ENCODE peak calls at places on chromosome 5, in ten cellular contexts. One of them, this sample, is unnamed.

GRCh38 chr5:2175842-2176404 is 293.2 kb upstream of the IRX4 start:
- DNase-seq in HCEC 1CT: no peak
- DNase-seq in stimulated activated effector memory CD8-positive, alpha-beta T cell treated with anti-CD3 and anti-CD28 coated beads, Interleukin-12 subunit alpha, Interleukin-12 subunit beta, amount 100 ng/mL, for 72 hours: no peak
- DNase-seq in glutamatergic neuron: no peak
- DNase-seq in activated naive CD4-positive, alpha-beta T cell treated with Interleukin-2 at 50 U/mL for 16 hours: no peak
- DNase-seq in choroid plexus epithelial cell: no peak
- DNase-seq in fibroblast of lung: no peak
- DNase-seq in NCI-H2107: no peak
- DNase-seq in fibroblast of mammary gland: no peak
- DNase-seq in T follicular helper cell: no peak
- DNase-seq in this sample: no peak

GRCh38 chr5:162256711-162257110 is 189.1 kb downstream of the GABRG2 start:
- DNase-seq in glutamatergic neuron: no peak
- DNase-seq in choroid plexus epithelial cell: no peak
- DNase-seq in fibroblast of lung: no peak
- DNase-seq in NCI-H2107: no peak
- DNase-seq in HCEC 1CT: no peak
- DNase-seq in activated naive CD4-positive, alpha-beta T cell treated with Interleukin-2 at 50 U/mL for 16 hours: no peak
- DNase-seq in T follicular helper cell: no peak
- DNase-seq in fibroblast of mammary gland: no peak
- DNase-seq in stimulated activated effector memory CD8-positive, alpha-beta T cell treated with anti-CD3 and anti-CD28 coated beads, Interleukin-12 subunit alpha, Interleukin-12 subunit beta, amount 100 ng/mL, for 72 hours: no peak
- DNase-seq in this sample: no peak

GRCh38 chr5:148474025-148474511 is 90.3 kb downstream of the FBXO38 start:
- DNase-seq in NCI-H2107: no peak
- DNase-seq in activated naive CD4-positive, alpha-beta T cell treated with Interleukin-2 at 50 U/mL for 16 hours: no peak
- DNase-seq in glutamatergic neuron: no peak
- DNase-seq in T follicular helper cell: no peak
- DNase-seq in fibroblast of lung: peak; percentile 83
- DNase-seq in fibroblast of mammary gland: peak; percentile 76
- DNase-seq in stimulated activated effector memory CD8-positive, alpha-beta T cell treated with anti-CD3 and anti-CD28 coated beads, Interleukin-12 subunit alpha, Interleukin-12 subunit beta, amount 100 ng/mL, for 72 hours: no peak
- DNase-seq in HCEC 1CT: no peak
- DNase-seq in choroid plexus epithelial cell: peak; percentile 12
- DNase-seq in this sample: no peak

GRCh38 chr5:42811591-42812392 is at the start of gene SELENOP:
- DNase-seq in stimulated activated effector memory CD8-positive, alpha-beta T cell treated with anti-CD3 and anti-CD28 coated beads, Interleukin-12 subunit alpha, Interleukin-12 subunit beta, amount 100 ng/mL, for 72 hours: no peak
- DNase-seq in fibroblast of mammary gland: peak; percentile 60
- DNase-seq in HCEC 1CT: peak; percentile 50
- DNase-seq in NCI-H2107: peak; percentile 61
- DNase-seq in choroid plexus epithelial cell: peak; percentile 84
- DNase-seq in T follicular helper cell: no peak
- DNase-seq in activated naive CD4-positive, alpha-beta T cell treated with Interleukin-2 at 50 U/mL for 16 hours: no peak
- DNase-seq in fibroblast of lung: no peak
- DNase-seq in glutamatergic neuron: no peak
- DNase-seq in this sample: no peak

GRCh38 chr5:121424976-121425375 is 426.7 kb upstream of the FTMT start:
- DNase-seq in fibroblast of lung: no peak
- DNase-seq in fibroblast of mammary gland: no peak
- DNase-seq in NCI-H2107: no peak
- DNase-seq in T follicular helper cell: no peak
- DNase-seq in glutamatergic neuron: peak; percentile 18
- DNase-seq in choroid plexus epithelial cell: no peak
- DNase-seq in stimulated activated effector memory CD8-positive, alpha-beta T cell treated with anti-CD3 and anti-CD28 coated beads, Interleukin-12 subunit alpha, Interleukin-12 subunit beta, amount 100 ng/mL, for 72 hours: no peak
- DNase-seq in activated naive CD4-positive, alpha-beta T cell treated with Interleukin-2 at 50 U/mL for 16 hours: no peak
- DNase-seq in HCEC 1CT: no peak
- DNase-seq in this sample: no peak

GRCh38 chr5:151581841-151582583 is 9.1 kb downstream of the FAT2 start:
- DNase-seq in choroid plexus epithelial cell: no peak
- DNase-seq in NCI-H2107: no peak
- DNase-seq in fibroblast of mammary gland: no peak
- DNase-seq in stimulated activated effector memory CD8-positive, alpha-beta T cell treated with anti-CD3 and anti-CD28 coated beads, Interleukin-12 subunit alpha, Interleukin-12 subunit beta, amount 100 ng/mL, for 72 hours: no peak
- DNase-seq in fibroblast of lung: no peak
- DNase-seq in HCEC 1CT: no peak
- DNase-seq in glutamatergic neuron: peak; percentile 32
- DNase-seq in T follicular helper cell: no peak
- DNase-seq in activated naive CD4-positive, alpha-beta T cell treated with Interleukin-2 at 50 U/mL for 16 hours: no peak
- DNase-seq in this sample: no peak

GRCh38 chr5:38078161-38078560 is 180.2 kb upstream of the EGFLAM start:
- DNase-seq in fibroblast of mammary gland: peak; percentile 24
- DNase-seq in fibroblast of lung: peak; percentile 51
- DNase-seq in NCI-H2107: no peak
- DNase-seq in choroid plexus epithelial cell: peak; percentile 32
- DNase-seq in T follicular helper cell: no peak
- DNase-seq in stimulated activated effector memory CD8-positive, alpha-beta T cell treated with anti-CD3 and anti-CD28 coated beads, Interleukin-12 subunit alpha, Interleukin-12 subunit beta, amount 100 ng/mL, for 72 hours: no peak
- DNase-seq in activated naive CD4-positive, alpha-beta T cell treated with Interleukin-2 at 50 U/mL for 16 hours: no peak
- DNase-seq in glutamatergic neuron: no peak
- DNase-seq in HCEC 1CT: no peak
- DNase-seq in this sample: no peak

GRCh38 chr5:9644630-9645029 is 14.5 kb upstream of the TAS2R1 start:
- DNase-seq in choroid plexus epithelial cell: no peak
- DNase-seq in HCEC 1CT: no peak
- DNase-seq in glutamatergic neuron: no peak
- DNase-seq in fibroblast of lung: no peak
- DNase-seq in stimulated activated effector memory CD8-positive, alpha-beta T cell treated with anti-CD3 and anti-CD28 coated beads, Interleukin-12 subunit alpha, Interleukin-12 subunit beta, amount 100 ng/mL, for 72 hours: no peak
- DNase-seq in T follicular helper cell: no peak
- DNase-seq in activated naive CD4-positive, alpha-beta T cell treated with Interleukin-2 at 50 U/mL for 16 hours: no peak
- DNase-seq in NCI-H2107: no peak
- DNase-seq in fibroblast of mammary gland: no peak
- DNase-seq in this sample: no peak

GRCh38 chr5:174229640-174230350 is 184.3 kb downstream of the NSG2 start:
- DNase-seq in T follicular helper cell: no peak
- DNase-seq in activated naive CD4-positive, alpha-beta T cell treated with Interleukin-2 at 50 U/mL for 16 hours: no peak
- DNase-seq in NCI-H2107: no peak
- DNase-seq in fibroblast of lung: peak; percentile 98
- DNase-seq in choroid plexus epithelial cell: peak; percentile 70
- DNase-seq in glutamatergic neuron: no peak
- DNase-seq in HCEC 1CT: no peak
- DNase-seq in fibroblast of mammary gland: peak; percentile 78
- DNase-seq in stimulated activated effector memory CD8-positive, alpha-beta T cell treated with anti-CD3 and anti-CD28 coated beads, Interleukin-12 subunit alpha, Interleukin-12 subunit beta, amount 100 ng/mL, for 72 hours: no peak
- DNase-seq in this sample: no peak

GRCh38 chr5:142306077-142306502 is 18.7 kb downstream of the SPRY4 start:
- DNase-seq in HCEC 1CT: no peak
- DNase-seq in stimulated activated effector memory CD8-positive, alpha-beta T cell treated with anti-CD3 and anti-CD28 coated beads, Interleukin-12 subunit alpha, Interleukin-12 subunit beta, amount 100 ng/mL, for 72 hours: no peak
- DNase-seq in activated naive CD4-positive, alpha-beta T cell treated with Interleukin-2 at 50 U/mL for 16 hours: no peak
- DNase-seq in NCI-H2107: no peak
- DNase-seq in fibroblast of lung: no peak
- DNase-seq in T follicular helper cell: no peak
- DNase-seq in fibroblast of mammary gland: no peak
- DNase-seq in glutamatergic neuron: no peak
- DNase-seq in choroid plexus epithelial cell: no peak
- DNase-seq in this sample: no peak

GRCh38 chr5:113186061-113186460 is 209.5 kb downstream of the DCP2 start:
- DNase-seq in HCEC 1CT: no peak
- DNase-seq in glutamatergic neuron: no peak
- DNase-seq in fibroblast of mammary gland: no peak
- DNase-seq in activated naive CD4-positive, alpha-beta T cell treated with Interleukin-2 at 50 U/mL for 16 hours: no peak
- DNase-seq in T follicular helper cell: no peak
- DNase-seq in stimulated activated effector memory CD8-positive, alpha-beta T cell treated with anti-CD3 and anti-CD28 coated beads, Interleukin-12 subunit alpha, Interleukin-12 subunit beta, amount 100 ng/mL, for 72 hours: no peak
- DNase-seq in NCI-H2107: no peak
- DNase-seq in fibroblast of lung: no peak
- DNase-seq in choroid plexus epithelial cell: no peak
- DNase-seq in this sample: no peak

GRCh38 chr5:14684757-14685156 is 20.2 kb downstream of the OTULIN start:
- DNase-seq in fibroblast of mammary gland: no peak
- DNase-seq in activated naive CD4-positive, alpha-beta T cell treated with Interleukin-2 at 50 U/mL for 16 hours: no peak
- DNase-seq in fibroblast of lung: no peak
- DNase-seq in stimulated activated effector memory CD8-positive, alpha-beta T cell treated with anti-CD3 and anti-CD28 coated beads, Interleukin-12 subunit alpha, Interleukin-12 subunit beta, amount 100 ng/mL, for 72 hours: no peak
- DNase-seq in T follicular helper cell: no peak
- DNase-seq in NCI-H2107: no peak
- DNase-seq in choroid plexus epithelial cell: no peak
- DNase-seq in HCEC 1CT: no peak
- DNase-seq in glutamatergic neuron: no peak
- DNase-seq in this sample: no peak

GRCh38 chr5:114686345-114686744 is 324.5 kb downstream of the KCNN2 start:
- DNase-seq in T follicular helper cell: no peak
- DNase-seq in fibroblast of lung: no peak
- DNase-seq in choroid plexus epithelial cell: no peak
- DNase-seq in activated naive CD4-positive, alpha-beta T cell treated with Interleukin-2 at 50 U/mL for 16 hours: no peak
- DNase-seq in fibroblast of mammary gland: no peak
- DNase-seq in NCI-H2107: no peak
- DNase-seq in glutamatergic neuron: no peak
- DNase-seq in stimulated activated effector memory CD8-positive, alpha-beta T cell treated with anti-CD3 and anti-CD28 coated beads, Interleukin-12 subunit alpha, Interleukin-12 subunit beta, amount 100 ng/mL, for 72 hours: no peak
- DNase-seq in HCEC 1CT: no peak
- DNase-seq in this sample: no peak

GRCh38 chr5:60332244-60333018 is 367.5 kb downstream of the DEPDC1B start:
- DNase-seq in glutamatergic neuron: no peak
- DNase-seq in HCEC 1CT: peak; percentile 88
- DNase-seq in choroid plexus epithelial cell: peak; percentile 56
- DNase-seq in activated naive CD4-positive, alpha-beta T cell treated with Interleukin-2 at 50 U/mL for 16 hours: no peak
- DNase-seq in fibroblast of mammary gland: peak; percentile 75
- DNase-seq in NCI-H2107: no peak
- DNase-seq in T follicular helper cell: no peak
- DNase-seq in stimulated activated effector memory CD8-positive, alpha-beta T cell treated with anti-CD3 and anti-CD28 coated beads, Interleukin-12 subunit alpha, Interleukin-12 subunit beta, amount 100 ng/mL, for 72 hours: no peak
- DNase-seq in fibroblast of lung: peak; percentile 62
- DNase-seq in this sample: no peak

GRCh38 chr5:17282283-17283120 is 65.1 kb downstream of the BASP1 start:
- DNase-seq in glutamatergic neuron: no peak
- DNase-seq in NCI-H2107: no peak
- DNase-seq in activated naive CD4-positive, alpha-beta T cell treated with Interleukin-2 at 50 U/mL for 16 hours: no peak
- DNase-seq in stimulated activated effector memory CD8-positive, alpha-beta T cell treated with anti-CD3 and anti-CD28 coated beads, Interleukin-12 subunit alpha, Interleukin-12 subunit beta, amount 100 ng/mL, for 72 hours: no peak
- DNase-seq in choroid plexus epithelial cell: peak; percentile 57
- DNase-seq in T follicular helper cell: no peak
- DNase-seq in fibroblast of lung: no peak
- DNase-seq in fibroblast of mammary gland: no peak
- DNase-seq in HCEC 1CT: no peak
- DNase-seq in this sample: no peak

GRCh38 chr5:175464414-175465233 is 13.7 kb upstream of the SFXN1 start:
- DNase-seq in choroid plexus epithelial cell: peak; percentile 61
- DNase-seq in NCI-H2107: peak; percentile 6
- DNase-seq in glutamatergic neuron: peak; percentile 78
- DNase-seq in HCEC 1CT: peak; percentile 28
- DNase-seq in fibroblast of lung: peak; percentile 35
- DNase-seq in fibroblast of mammary gland: peak; percentile 35
- DNase-seq in activated naive CD4-positive, alpha-beta T cell treated with Interleukin-2 at 50 U/mL for 16 hours: peak; percentile 70
- DNase-seq in stimulated activated effector memory CD8-positive, alpha-beta T cell treated with anti-CD3 and anti-CD28 coated beads, Interleukin-12 subunit alpha, Interleukin-12 subunit beta, amount 100 ng/mL, for 72 hours: peak; percentile 61
- DNase-seq in T follicular helper cell: peak; percentile 43
- DNase-seq in this sample: peak; percentile 31

GRCh38 chr5:88799976-88800375 is 83.0 kb downstream of the MEF2C start:
- DNase-seq in choroid plexus epithelial cell: no peak
- DNase-seq in T follicular helper cell: no peak
- DNase-seq in NCI-H2107: no peak
- DNase-seq in glutamatergic neuron: no peak
- DNase-seq in fibroblast of lung: peak; percentile 14
- DNase-seq in activated naive CD4-positive, alpha-beta T cell treated with Interleukin-2 at 50 U/mL for 16 hours: no peak
- DNase-seq in stimulated activated effector memory CD8-positive, alpha-beta T cell treated with anti-CD3 and anti-CD28 coated beads, Interleukin-12 subunit alpha, Interleukin-12 subunit beta, amount 100 ng/mL, for 72 hours: no peak
- DNase-seq in fibroblast of mammary gland: no peak
- DNase-seq in HCEC 1CT: no peak
- DNase-seq in this sample: no peak